ENCODE peak calls at places on chromosomes 3 and 15, in seven cellular contexts. J, F, E, M, B, C and U are unnamed samples.

GRCh38 chr15:73323956-73324355 is 44.8 kb downstream of the HCN4 start:
- DNase-seq in F (no peak), B (no peak), M (no peak), J (no peak), E (peak), C (peak), U (no peak)

GRCh38 chr3:66439666-66440344 is 61.0 kb downstream of the LRIG1 start:
- DNase-seq in B (no peak), J (no peak), E (no peak), C (no peak), M (no peak), F (no peak), U (no peak)

GRCh38 chr3:52021869-52022268 is 26.2 kb upstream of the RPL29 start:
- DNase-seq in C (no peak), B (no peak), J (no peak), M (peak), E (no peak), F (no peak), U (no peak)

GRCh38 chr3:171811059-171811912 is 1.0 kb upstream of the PLD1 start:
- DNase-seq in F (no peak), M (no peak), J (peak), C (no peak), E (no peak), B (no peak), U (no peak)

GRCh38 chr3:27031476-27031875 is 337.7 kb downstream of the NEK10 start:
- DNase-seq in M (no peak), C (no peak), F (no peak), J (no peak), E (no peak), B (no peak), U (no peak)

GRCh38 chr3:143820466-143821221 is 27.6 kb downstream of the SLC9A9 start:
- DNase-seq in B (no peak), M (no peak), E (no peak), J (peak), F (no peak), C (no peak), U (no peak)

GRCh38 chr3:8576841-8577553 is 67.6 kb downstream of the SSUH2 start:
- DNase-seq in J (peak), B (no peak), E (no peak), F (no peak), M (no peak), C (no peak), U (no peak)

GRCh38 chr3:60431599-60431958 is 819.7 kb downstream of the FHIT start:
- DNase-seq in J (peak), M (no peak), F (no peak), B (no peak), C (no peak), E (no peak), U (no peak)

GRCh38 chr15:25844981-25845680 is 18.0 kb downstream of the ATP10A start:
- DNase-seq in B (no peak), J (no peak), C (no peak), M (no peak), E (no peak), F (no peak), U (no peak)

GRCh38 chr3:152444029-152444641 is 175.4 kb downstream of the MBNL1 start:
- DNase-seq in C (no peak), E (no peak), B (no peak), M (no peak), J (peak), F (no peak), U (peak)

GRCh38 chr15:82536409-82537350 is 3.6 kb downstream of the RPS17 start:
- DNase-seq in E (no peak), B (no peak), J (no peak), M (no peak), C (no peak), F (no peak), U (no peak)

GRCh38 chr15:63077952-63078351 is 35.4 kb downstream of the TPM1 start:
- DNase-seq in F (no peak), B (no peak), E (no peak), J (no peak), C (no peak), M (no peak), U (no peak)

GRCh38 chr15:64825081-64825430 is 391 bp downstream of the PIF1 start:
- DNase-seq in E (no peak), J (no peak), F (no peak), M (no peak), B (no peak), C (no peak), U (no peak)

GRCh38 chr3:54278960-54279359 is 156.6 kb downstream of the CACNA2D3 start:
- DNase-seq in J (no peak), F (no peak), E (no peak), B (no peak), M (no peak), C (no peak), U (peak)

GRCh38 chr15:75170711-75171341 is 30.9 kb upstream of the C15orf39 start:
- DNase-seq in J (no peak), F (no peak), B (no peak), E (no peak), M (no peak), C (no peak), U (no peak)

GRCh38 chr3:100260081-100260684 is 609 bp upstream of the TBC1D23 start:
- DNase-seq in B (no peak), J (peak), E (no peak), C (peak), M (peak), F (no peak), U (no peak)

GRCh38 chr15:53625962-53626845 is 133.3 kb downstream of the WDR72 start:
- DNase-seq in F (no peak), B (no peak), C (peak), J (no peak), E (no peak), M (no peak), U (no peak)

GRCh38 chr3:67016522-67017080 is 18.5 kb downstream of the KBTBD8 start:
- DNase-seq in F (no peak), J (no peak), C (no peak), M (no peak), E (no peak), B (no peak), U (no peak)

GRCh38 chr3:50616770-50617095 is 218 bp upstream of the MAPKAPK3 start:
- DNase-seq in F (peak), C (peak), J (peak), B (peak), M (peak), E (peak), U (no peak)

GRCh38 chr3:138941259-138941885 is 5.6 kb downstream of the FOXL2 start:
- DNase-seq in M (no peak), F (no peak), E (peak), J (peak), C (no peak), B (no peak), U (no peak)

GRCh38 chr3:129039271-129040038 is 21.1 kb upstream of the GP9 start:
- DNase-seq in J (no peak), M (no peak), C (no peak), F (no peak), E (peak), B (no peak), U (no peak)

GRCh38 chr15:63191895-63192603 is 2.6 kb downstream of the RAB8B start:
- DNase-seq in F (peak), E (no peak), M (no peak), B (peak), J (no peak), C (no peak), U (no peak)

GRCh38 chr3:9563851-9564250 is 10.2 kb upstream of the LHFPL4 start:
- DNase-seq in J (no peak), C (no peak), F (no peak), M (no peak), E (no peak), B (no peak), U (no peak)

GRCh38 chr3:192727032-192727847 is at the start of gene FGF12:
- DNase-seq in M (peak), E (peak), B (no peak), J (peak), F (no peak), C (peak), U (no peak)

GRCh38 chr15:90099868-90100854 is 2.1 kb downstream of the IDH2 start:
- DNase-seq in M (peak), E (no peak), B (no peak), F (no peak), C (peak), J (peak), U (no peak)

GRCh38 chr3:10299679-10300078 is 6.9 kb upstream of the GHRL start:
- DNase-seq in B (no peak), E (no peak), C (no peak), F (no peak), J (peak), M (no peak), U (no peak)

GRCh38 chr3:170054204-170054603 is 16.4 kb downstream of the GPR160 start:
- DNase-seq in J (no peak), F (no peak), M (no peak), E (no peak), B (no peak), C (no peak), U (no peak)

GRCh38 chr3:187747506-187747905 is 2.2 kb upstream of the BCL6 start:
- DNase-seq in F (no peak), J (no peak), E (no peak), C (no peak), B (no peak), M (no peak), U (no peak)

DNA sequence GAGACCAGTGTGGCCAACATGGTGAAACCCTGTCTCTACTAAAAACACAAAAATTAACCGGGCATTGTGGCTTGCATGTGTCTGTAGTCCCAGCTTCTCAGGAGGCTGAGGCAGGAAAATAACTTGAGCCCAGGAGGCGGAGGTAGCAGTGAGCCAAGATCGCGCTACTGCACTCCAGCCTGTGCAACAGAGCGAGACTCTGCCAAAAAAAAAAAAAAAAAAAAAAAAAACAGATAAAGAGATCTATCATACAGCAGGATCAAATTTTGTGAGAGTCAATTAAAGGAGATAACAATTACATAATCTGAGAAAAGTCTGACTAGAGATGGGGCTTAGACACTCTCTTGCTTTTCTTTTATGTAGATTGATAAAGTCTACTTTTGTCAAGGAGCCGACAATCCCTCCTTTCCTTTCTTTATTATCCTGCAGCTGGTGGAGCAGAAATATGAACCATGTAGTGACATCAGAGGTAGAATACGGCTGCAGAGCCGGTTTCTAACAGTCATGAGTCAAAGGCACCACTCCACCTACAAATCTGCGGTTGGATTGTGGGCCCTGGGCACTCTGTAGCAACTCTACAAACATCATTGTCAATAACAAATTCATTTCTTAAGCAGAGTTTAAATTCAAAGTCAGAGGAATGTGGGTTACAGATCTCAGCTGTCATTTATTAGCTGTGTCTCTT is 9.0 kb downstream of the C2CD4A start:
- DNase-seq in M (peak), F (no peak), C (no peak), B (no peak), J (peak), E (no peak), U (no peak)
- H3K4me3 ChIP-seq in M (no peak), F (no peak), C (no peak), B (no peak), J (peak), E (no peak), U (no peak)

GRCh38 chr3:37997321-37997720 is 6.7 kb downstream of the VILL start:
- DNase-seq in J (no peak), B (no peak), M (peak), F (no peak), C (peak), E (peak), U (no peak)

GRCh38 chr3:37996785-37997301 is 6.3 kb downstream of the VILL start:
- DNase-seq in F (peak), J (peak), C (peak), B (peak), E (peak), M (peak), U (peak)

GRCh38 chr3:37994639-37994972 is 4.0 kb downstream of the VILL start:
- DNase-seq in F (no peak), E (no peak), M (no peak), C (no peak), J (no peak), B (no peak), U (no peak)

GRCh38 chr3:37993811-37994638 is 3.4 kb downstream of the VILL start:
- DNase-seq in C (peak), J (peak), M (peak), B (peak), F (peak), E (peak), U (no peak)

DNA sequence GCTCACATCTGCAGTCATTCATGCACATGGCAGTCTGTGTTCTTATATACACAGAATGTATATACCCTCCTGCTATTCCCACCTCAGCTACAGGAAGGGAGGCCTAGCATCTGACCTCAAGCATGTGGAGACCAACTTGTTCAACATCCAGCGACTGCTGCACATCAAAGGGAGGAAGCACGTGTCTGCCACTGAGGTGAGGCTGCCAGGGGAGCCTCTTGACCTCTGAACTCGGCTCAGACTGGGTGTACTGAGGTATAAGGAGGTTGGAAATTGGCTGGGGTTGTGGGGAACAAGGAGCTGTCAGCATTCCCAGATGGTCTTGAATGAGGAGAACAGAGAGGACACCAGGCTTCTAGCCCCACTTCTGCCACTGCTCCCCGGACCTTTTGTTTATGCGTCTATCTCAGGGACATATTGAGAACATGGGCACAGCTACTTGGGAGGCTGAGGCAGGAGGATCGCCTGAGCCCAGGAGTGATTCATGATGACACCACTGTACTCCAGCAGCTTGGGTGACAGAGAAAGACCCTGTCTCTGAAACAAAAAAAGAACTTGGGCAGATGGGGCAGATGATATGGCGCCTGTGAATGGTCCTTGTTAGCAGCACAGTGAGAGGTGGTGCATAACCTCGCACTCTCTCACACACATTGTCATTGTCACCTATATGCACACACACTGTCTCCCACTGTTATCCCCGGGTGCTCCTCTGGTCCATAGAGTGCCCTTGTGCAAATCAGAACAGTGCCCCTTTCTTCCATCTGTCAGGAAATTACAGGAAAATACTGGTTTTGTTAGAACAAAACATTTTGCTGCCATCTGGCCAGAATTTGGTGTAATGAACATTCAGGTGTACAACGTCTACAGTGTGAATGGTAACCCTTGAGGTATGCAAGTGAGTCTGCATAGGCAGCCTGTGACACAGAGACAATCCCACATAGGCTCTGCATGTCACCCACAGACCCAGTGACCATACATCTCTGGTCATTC is 5.4 kb downstream of the VILL start:
- DNase-seq in F (no peak), M (no peak), J (no peak), B (no peak), C (peak), E (peak), U (no peak)
- H3K4me3 ChIP-seq in F (peak), M (no peak), J (no peak), B (no peak), C (no peak), E (no peak), U (no peak)

GRCh38 chr3:168165390-168166269 is 69.9 kb upstream of the GOLIM4 start:
- DNase-seq in C (no peak), M (no peak), F (peak), B (peak), E (no peak), J (peak), U (peak)
- H3K4me3 ChIP-seq in C (no peak), M (peak), F (no peak), B (no peak), E (no peak), J (no peak), U (no peak)

GRCh38 chr3:146896711-146897110 is 291.6 kb upstream of the PLSCR5 start:
- DNase-seq in E (no peak), M (no peak), J (peak), F (no peak), B (no peak), C (no peak), U (no peak)

GRCh38 chr3:146899171-146899570 is 294.0 kb upstream of the PLSCR5 start:
- DNase-seq in M (no peak), B (no peak), F (no peak), E (no peak), C (no peak), J (no peak), U (no peak)

GRCh38 chr3:146892041-146892440 is 286.9 kb upstream of the PLSCR5 start:
- DNase-seq in F (no peak), B (no peak), M (no peak), E (no peak), J (no peak), C (no peak), U (no peak)

GRCh38 chr3:146889616-146890015 is 284.5 kb upstream of the PLSCR5 start:
- DNase-seq in J (no peak), M (no peak), E (no peak), C (no peak), F (no peak), B (no peak), U (no peak)

GRCh38 chr3:146895026-146895749 is 290.0 kb upstream of the PLSCR5 start:
- DNase-seq in J (peak), C (no peak), F (no peak), M (no peak), B (no peak), E (no peak), U (no peak)
- H3K4me3 ChIP-seq in J (no peak), C (no peak), F (no peak), M (no peak), B (no peak), E (no peak), U (no peak)

GRCh38 chr3:182730675-182731042 is 62.6 kb upstream of the ATP11B start:
- DNase-seq in E (no peak), C (no peak), B (no peak), F (no peak), J (no peak), M (no peak), U (no peak)
- H3K4me3 ChIP-seq in E (no peak), C (no peak), B (no peak), F (no peak), J (no peak), M (no peak), U (no peak)

DNA sequence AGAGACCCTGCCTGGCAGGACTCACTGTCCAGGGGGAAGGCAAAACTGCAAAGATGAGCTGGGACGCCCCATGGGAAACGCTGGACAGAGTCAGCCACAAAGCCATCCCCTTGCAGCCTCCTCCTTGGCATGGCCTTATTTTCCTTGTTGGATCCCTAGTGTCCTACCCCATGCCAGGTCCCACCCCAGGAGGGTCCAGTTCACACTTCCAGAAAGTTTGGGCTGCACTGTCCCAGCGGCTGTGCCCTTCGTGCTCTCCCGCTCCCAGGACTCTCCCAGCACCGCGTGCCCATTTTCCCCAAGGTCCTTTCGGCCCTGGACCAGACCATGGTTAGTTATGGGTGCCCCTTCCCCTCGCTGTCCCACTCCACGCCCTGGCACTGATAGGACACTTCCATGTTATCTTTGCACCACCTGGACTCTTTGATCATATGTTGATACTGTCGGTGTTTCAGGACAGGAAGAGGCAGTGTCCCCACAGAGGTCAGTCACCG is 5.8 kb upstream of the NRROS start:
- DNase-seq in M (no peak), E (peak), J (no peak), F (no peak), C (peak), B (no peak), U (no peak)
- H3K4me3 ChIP-seq in M (peak), E (no peak), J (no peak), F (no peak), C (no peak), B (no peak), U (no peak)